ENCODE peak calls at places on chromosomes 16 and 17, in eight cellular contexts. R is ovary, I is K562, F is esophagus muscularis mucosa, O is ascending aorta, D is dorsolateral prefrontal cortex, U is heart right ventricle, Q is fibroblast of the aortic adventitia. Y is an unnamed sample.

GRCh38 chr17:31148205-31148604 is 53.4 kb downstream of the NF1 start:
- DNase-seq in R (no peak), I (peak; percentile 38), F (no peak), O (no peak), D (no peak), U (no peak), Q (no peak), Y (peak; percentile 39)

GRCh38 chr17:36862116-36862920 is 75.0 kb upstream of the LHX1 start:
- DNase-seq in R (no peak), I (peak; percentile 50), F (no peak), O (no peak), D (no peak), U (no peak), Q (no peak), Y (no peak)

GRCh38 chr17:4948997-4949320 is 629 bp upstream of the PFN1 start:
- DNase-seq in R (peak; percentile 81), I (peak; percentile 83), F (peak; percentile 93), O (peak; percentile 91), D (peak; percentile 69), U (peak; percentile 87), Q (peak; percentile 84), Y (peak; percentile 89)

GRCh38 chr16:1613240-1613639 is 1.1 kb downstream of the CRAMP1 start:
- DNase-seq in R (no peak), I (peak; percentile 43), F (no peak), O (no peak), D (no peak), U (no peak), Q (peak; percentile 2), Y (no peak)

GRCh38 chr17:2415081-2415480 is 14.2 kb upstream of the MNT start:
- DNase-seq in R (no peak), I (no peak), F (no peak), O (no peak), D (no peak), U (no peak), Q (no peak), Y (no peak)

GRCh38 chr16:68893710-68894705 is 50.7 kb downstream of the TANGO6 start:
- DNase-seq in R (no peak), I (peak; percentile 23), F (no peak), O (no peak), D (no peak), U (peak; percentile 30), Q (peak; percentile 27), Y (peak; percentile 54)

GRCh38 chr16:89581045-89581695 is 5.6 kb downstream of the CPNE7 start:
- DNase-seq in R (no peak), I (no peak), F (no peak), O (no peak), D (no peak), U (no peak), Q (peak; percentile 96), Y (peak; percentile 97)

GRCh38 chr16:21159281-21159951 is 942 bp downstream of the LDAF1 start:
- DNase-seq in R (peak; percentile 40), I (peak; percentile 46), F (no peak), O (no peak), D (no peak), U (peak; percentile 49), Q (no peak), Y (no peak)

GRCh38 chr16:75341934-75342811 is 90.7 kb upstream of the BCAR1 start:
- DNase-seq in R (no peak), I (no peak), F (no peak), O (no peak), D (no peak), U (no peak), Q (peak; percentile 73), Y (peak; percentile 60)

GRCh38 chr17:17326275-17326875 is 23.2 kb downstream of the NT5M start:
- DNase-seq in R (no peak), I (no peak), F (no peak), O (peak; percentile 40), D (no peak), U (no peak), Q (no peak), Y (no peak)

GRCh38 chr17:75011788-75012319 is 616 bp upstream of the MRPL58 start:
- DNase-seq in R (peak; percentile 69), I (no peak), F (no peak), O (peak; percentile 79), D (peak; percentile 72), U (peak; percentile 28), Q (peak; percentile 85), Y (peak; percentile 80)

GRCh38 chr16:25403852-25404251 is 146.2 kb upstream of the ZKSCAN2 start:
- DNase-seq in R (no peak), I (no peak), F (no peak), O (no peak), D (no peak), U (no peak), Q (no peak), Y (no peak)

GRCh38 chr16:546909-547770 is 13.1 kb upstream of the PRR35 start:
- DNase-seq in R (peak; percentile 88), I (peak; percentile 63), F (no peak), O (no peak), D (peak; percentile 72), U (peak; percentile 75), Q (peak; percentile 57), Y (no peak)

GRCh38 chr17:50913120-50913519 is 47.0 kb upstream of the TOB1 start:
- DNase-seq in R (no peak), I (no peak), F (no peak), O (no peak), D (no peak), U (no peak), Q (no peak), Y (no peak)

GRCh38 chr16:84686702-84687298 is 13.0 kb upstream of the USP10 start:
- DNase-seq in R (no peak), I (peak; percentile 64), F (no peak), O (no peak), D (no peak), U (no peak), Q (no peak), Y (no peak)

GRCh38 chr17:28937044-28937729 is 14.1 kb downstream of the PHF12 start:
- DNase-seq in R (no peak), I (no peak), F (no peak), O (no peak), D (no peak), U (no peak), Q (peak; percentile 71), Y (peak; percentile 72)

GRCh38 chr17:4206945-4207344 is 56.8 kb downstream of the ANKFY1 start:
- DNase-seq in R (no peak), I (peak; percentile 5), F (no peak), O (no peak), D (no peak), U (no peak), Q (no peak), Y (no peak)

GRCh38 chr17:45018514-45019176 is 32.8 kb downstream of the DCAKD start:
- DNase-seq in R (peak; percentile 30), I (peak; percentile 71), F (no peak), O (peak; percentile 69), D (no peak), U (peak; percentile 41), Q (no peak), Y (no peak)

GRCh38 chr17:42127414-42127813 is 4.8 kb downstream of the HSPB9 start:
- DNase-seq in R (no peak), I (no peak), F (no peak), O (no peak), D (no peak), U (no peak), Q (no peak), Y (no peak)

DNA sequence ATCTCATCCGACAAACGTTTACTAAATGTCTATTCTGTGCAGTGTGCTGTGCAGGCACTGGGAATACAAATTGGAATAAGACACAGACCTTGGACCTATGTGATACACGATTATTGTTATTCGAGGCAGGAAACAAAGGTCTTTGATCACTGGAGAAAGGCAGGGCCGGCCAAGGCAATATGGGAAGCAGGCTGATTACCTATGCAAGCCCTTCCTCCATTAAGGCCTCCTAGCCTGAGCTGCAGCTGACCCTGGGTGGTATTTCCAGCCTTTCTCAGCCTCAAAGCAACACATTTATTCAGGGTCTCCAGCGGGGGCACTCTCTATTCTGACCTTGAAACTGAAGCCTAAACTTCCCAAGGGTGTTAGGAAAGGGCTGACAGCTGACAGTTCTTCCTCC is 13.4 kb downstream of the ST6GALNAC1 start:
- DNase-seq in R (no peak), I (no peak), F (no peak), O (no peak), D (peak; percentile 6), U (no peak), Q (no peak), Y (no peak)
- TF ChIP-seq CTCF in R (no peak), I (no peak), F (no peak), O (no peak), D (no peak), U (no peak), Q (no peak), Y (no peak)

GRCh38 chr17:38868968-38869646 is 751 bp upstream of the LASP1 start:
- DNase-seq in R (peak; percentile 90), I (peak; percentile 90), F (peak; percentile 99), O (peak; percentile 97), D (peak; percentile 96), U (peak; percentile 85), Q (peak; percentile 93), Y (peak; percentile 91)
- TF ChIP-seq CTCF in R (no peak), I (peak; percentile 63), F (no peak), O (peak; percentile 22), D (peak; percentile 31), U (peak; percentile 7), Q (peak; percentile 40), Y (peak; percentile 32)

DNA sequence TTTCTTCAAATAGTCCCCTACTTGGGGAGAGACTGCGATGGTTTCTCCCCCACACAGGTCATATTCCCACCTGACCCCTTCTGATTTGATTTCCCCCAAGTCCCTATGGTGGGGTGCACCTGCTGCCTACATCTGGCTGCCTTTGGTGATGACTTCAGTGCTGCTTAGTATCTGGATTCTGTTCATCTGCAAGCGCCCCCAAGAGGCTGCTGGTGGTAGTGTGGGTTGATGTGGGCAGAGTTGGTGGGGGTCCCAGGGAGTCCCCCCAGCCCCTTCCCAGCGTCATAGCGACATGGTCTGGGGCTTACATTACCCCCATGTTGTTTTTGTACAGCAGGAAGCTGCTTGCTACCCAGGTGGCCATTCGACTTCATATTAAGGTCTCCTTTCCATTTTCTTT is 99.2 kb downstream of the NTN1 start:
- DNase-seq in R (no peak), I (peak; percentile 6), F (no peak), O (no peak), D (no peak), U (no peak), Q (no peak), Y (no peak)
- TF ChIP-seq CTCF in R (no peak), I (peak; percentile 38), F (peak; percentile 13), O (peak; percentile 46), D (no peak), U (peak; percentile 29), Q (no peak), Y (no peak)

GRCh38 chr17:80124351-80124981 is 22.5 kb downstream of the EIF4A3 start:
- DNase-seq in R (no peak), I (peak; percentile 35), F (no peak), O (no peak), D (no peak), U (no peak), Q (peak; percentile 56), Y (peak; percentile 89)
- TF ChIP-seq CTCF in R (no peak), I (peak; percentile 65), F (no peak), O (no peak), D (no peak), U (no peak), Q (peak; percentile 21), Y (peak; percentile 57)

DNA sequence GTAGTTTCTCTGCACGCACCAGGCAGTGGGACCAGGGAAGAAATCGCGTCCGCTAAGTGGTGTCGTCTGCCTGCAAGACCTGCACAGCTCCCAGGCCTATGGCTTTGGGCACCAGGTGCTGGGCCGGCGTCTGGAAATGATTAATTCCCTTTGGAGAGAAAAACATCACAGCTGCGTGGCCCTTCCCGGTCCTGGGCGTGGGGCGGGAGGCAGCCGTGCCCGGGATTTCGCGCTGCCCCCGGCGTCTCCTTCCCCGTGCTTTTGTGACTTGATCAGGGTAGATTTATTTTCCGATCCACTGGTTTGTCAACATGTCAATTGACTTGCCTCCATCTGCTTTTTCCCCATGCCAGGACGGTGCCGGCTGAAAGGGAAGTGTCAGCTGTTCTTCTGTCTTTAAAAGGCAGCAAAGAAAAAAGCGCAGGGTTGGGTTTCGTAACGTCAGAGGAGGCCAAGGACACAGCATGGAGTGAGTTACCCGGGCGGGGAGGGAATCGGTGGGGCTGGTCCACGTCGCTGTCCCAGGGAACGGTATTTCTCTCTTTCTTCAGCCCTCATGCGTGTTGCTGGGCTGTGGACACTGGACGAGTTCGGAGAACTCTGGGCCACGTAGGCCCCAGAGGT is 188.2 kb upstream of the ZNF469 start:
- DNase-seq in R (peak; percentile 78), I (no peak), F (peak; percentile 90), O (no peak), D (no peak), U (no peak), Q (no peak), Y (no peak)
- TF ChIP-seq CTCF in R (no peak), I (no peak), F (no peak), O (no peak), D (no peak), U (no peak), Q (no peak), Y (no peak)

Y was measured in fibroblast of pulmonary artery.